ENCODE peak calls at places on chromosomes 1 and 21, in six cellular contexts. H is epithelial cell of esophagus; R is Daoy; G is activated CD8-positive, alpha-beta T cell treated with anti-CD3 and anti-CD28 coated beads for 36 hours; V is RPMI8226; S is left lobe of liver. U is an unnamed sample.

GRCh38 chr1:208724079-208724478 is 479.9 kb upstream of the PLXNA2 start:
- DNase-seq in V (no peak), S (no peak), H (no peak), R (no peak), G (no peak), U (no peak)

GRCh38 chr1:25700626-25701025 is 84.0 kb downstream of the MAN1C1 start:
- DNase-seq in V (no peak), S (no peak), H (no peak), G (no peak), R (no peak), U (peak)

GRCh38 chr1:150548632-150549495 is at the start of gene ADAMTSL4:
- DNase-seq in G (peak), H (peak), R (peak), S (peak), V (peak), U (peak)

GRCh38 chr1:67342002-67342890 is 34.6 kb downstream of the IL12RB2 start:
- DNase-seq in H (no peak), S (no peak), R (no peak), G (peak), V (no peak), U (no peak)

GRCh38 chr1:56644064-56644940 is 812 bp upstream of the PRKAA2 start:
- DNase-seq in H (no peak), R (peak), V (no peak), S (no peak), G (no peak), U (no peak)

GRCh38 chr21:15604424-15604823 is 125.4 kb upstream of the USP25 start:
- DNase-seq in R (peak), S (no peak), G (no peak), V (no peak), H (peak), U (no peak)

GRCh38 chr1:85366391-85366790 is 90.0 kb upstream of the BCL10 start:
- DNase-seq in H (peak), V (no peak), R (peak), G (no peak), S (no peak), U (no peak)

GRCh38 chr21:26769613-26770188 is 75.5 kb downstream of the ADAMTS1 start:
- DNase-seq in G (no peak), H (peak), S (no peak), V (peak), R (no peak), U (no peak)